ENCODE peak calls at places on chromosomes 7 and 10, in eight cellular contexts. P is PC-9, Q is AG04449, U is iPS-NIHi11, O is Caco-2, R is KBM-7, N is epithelial cell of esophagus, T is hippocampal formation. G is an unnamed sample.
A peak's percentile ranks its signal among the peaks of the same experiment; 100 is the strongest.

GRCh38 chr7:28980504-28981281 is 22.6 kb upstream of the TRIL start:
- DNase-seq in P (no peak), Q (no peak), U (no peak), O (no peak), R (no peak), N (peak; percentile 48), T (no peak), G (peak; percentile 96)

GRCh38 chr7:94182066-94182465 is 177.9 kb upstream of the BET1 start:
- DNase-seq in P (peak; percentile 9), Q (peak; percentile 71), U (no peak), O (no peak), R (no peak), N (peak; percentile 83), T (no peak), G (peak; percentile 2)

GRCh38 chr10:128161031-128161430 is 34.8 kb upstream of the MKI67 start:
- DNase-seq in P (no peak), Q (no peak), U (no peak), O (no peak), R (peak; percentile 55), N (no peak), T (no peak), G (no peak)

GRCh38 chr7:6608794-6609193 is 6.6 kb upstream of the ZNF853 start:
- DNase-seq in P (no peak), Q (no peak), U (no peak), O (no peak), R (no peak), N (no peak), T (no peak), G (no peak)

GRCh38 chr10:11097686-11098085 is 80.0 kb downstream of the CELF2 start:
- DNase-seq in P (no peak), Q (no peak), U (no peak), O (no peak), R (no peak), N (no peak), T (no peak), G (no peak)

GRCh38 chr7:151853896-151854807 is 22.8 kb downstream of the PRKAG2 start:
- DNase-seq in P (peak; percentile 16), Q (no peak), U (no peak), O (peak; percentile 36), R (no peak), N (no peak), T (no peak), G (peak; percentile 79)

GRCh38 chr7:15602236-15602635 is 40.4 kb upstream of the AGMO start:
- DNase-seq in P (peak; percentile 10), Q (no peak), U (no peak), O (no peak), R (no peak), N (peak; percentile 54), T (no peak), G (peak; percentile 35)

GRCh38 chr10:43223056-43223455 is 43.8 kb downstream of the RASGEF1A start:
- DNase-seq in P (no peak), Q (no peak), U (no peak), O (no peak), R (no peak), N (no peak), T (no peak), G (no peak)

GRCh38 chr10:14553434-14553833 is 221.3 kb downstream of the FAM107B start:
- DNase-seq in P (no peak), Q (peak; percentile 37), U (no peak), O (no peak), R (peak; percentile 63), N (peak; percentile 67), T (no peak), G (no peak)

GRCh38 chr7:140476698-140477261 is 2.5 kb downstream of the MKRN1 start:
- DNase-seq in P (no peak), Q (no peak), U (no peak), O (no peak), R (no peak), N (no peak), T (no peak), G (no peak)

G was measured in trophoblast cell.